ENCODE peak calls at places on chromosomes 5 and 9, in six cellular contexts. One of them, this sample, is unnamed.

GRCh38 chr9:98215266-98215665 is 22.8 kb upstream of the CORO2A start:
- DNase-seq in HL-60: no peak
- DNase-seq in body of pancreas: no peak
- DNase-seq in breast epithelium: no peak
- DNase-seq in Peyer's patch: no peak
- DNase-seq in CD8-positive, alpha-beta T cell: no peak
- DNase-seq in this sample: no peak

GRCh38 chr5:1959911-1960581 is 77.3 kb upstream of the IRX4 start:
- DNase-seq in CD8-positive, alpha-beta T cell: no peak
- DNase-seq in body of pancreas: no peak
- DNase-seq in breast epithelium: peak; percentile 36
- DNase-seq in Peyer's patch: no peak
- DNase-seq in HL-60: no peak
- DNase-seq in this sample: no peak

GRCh38 chr9:83698976-83699585 is 8.7 kb downstream of the UBQLN1 start:
- DNase-seq in breast epithelium: no peak
- DNase-seq in Peyer's patch: no peak
- DNase-seq in CD8-positive, alpha-beta T cell: no peak
- DNase-seq in body of pancreas: no peak
- DNase-seq in HL-60: no peak
- DNase-seq in this sample: no peak

GRCh38 chr9:3467593-3468219 is 58.1 kb downstream of the RFX3 start:
- DNase-seq in body of pancreas: peak; percentile 39
- DNase-seq in breast epithelium: no peak
- DNase-seq in CD8-positive, alpha-beta T cell: peak; percentile 31
- DNase-seq in Peyer's patch: peak; percentile 76
- DNase-seq in HL-60: peak; percentile 1
- DNase-seq in this sample: peak; percentile 59

GRCh38 chr9:127347831-127348699 is 48.9 kb upstream of the SLC2A8 start:
- DNase-seq in Peyer's patch: no peak
- DNase-seq in HL-60: no peak
- DNase-seq in body of pancreas: no peak
- DNase-seq in breast epithelium: no peak
- DNase-seq in CD8-positive, alpha-beta T cell: no peak
- DNase-seq in this sample: no peak

GRCh38 chr5:42943931-42944631 is 96.0 kb downstream of the ANXA2R start:
- DNase-seq in breast epithelium: no peak
- DNase-seq in Peyer's patch: no peak
- DNase-seq in HL-60: no peak
- DNase-seq in CD8-positive, alpha-beta T cell: no peak
- DNase-seq in body of pancreas: no peak
- DNase-seq in this sample: no peak

GRCh38 chr5:172104021-172104420 is 84.0 kb downstream of the STK10 start:
- DNase-seq in HL-60: no peak
- DNase-seq in body of pancreas: no peak
- DNase-seq in CD8-positive, alpha-beta T cell: no peak
- DNase-seq in breast epithelium: no peak
- DNase-seq in Peyer's patch: no peak
- DNase-seq in this sample: peak; percentile 70

GRCh38 chr5:81239613-81240012 is 6.5 kb downstream of the CKMT2 start:
- DNase-seq in breast epithelium: no peak
- DNase-seq in CD8-positive, alpha-beta T cell: no peak
- DNase-seq in body of pancreas: no peak
- DNase-seq in Peyer's patch: no peak
- DNase-seq in HL-60: no peak
- DNase-seq in this sample: no peak

GRCh38 chr9:129320575-129321311 is 142.7 kb upstream of the IER5L start:
- DNase-seq in Peyer's patch: peak; percentile 67
- DNase-seq in HL-60: peak; percentile 57
- DNase-seq in breast epithelium: peak; percentile 62
- DNase-seq in CD8-positive, alpha-beta T cell: peak; percentile 15
- DNase-seq in body of pancreas: peak; percentile 41
- DNase-seq in this sample: peak; percentile 73

GRCh38 chr5:96807099-96807654 is 568 bp downstream of the ERAP1 start:
- DNase-seq in HL-60: no peak
- DNase-seq in CD8-positive, alpha-beta T cell: no peak
- DNase-seq in breast epithelium: peak; percentile 71
- DNase-seq in body of pancreas: peak; percentile 88
- DNase-seq in Peyer's patch: peak; percentile 88
- DNase-seq in this sample: peak; percentile 92

GRCh38 chr5:94621763-94622162 is 3.3 kb downstream of the SLF1 start:
- DNase-seq in Peyer's patch: no peak
- DNase-seq in body of pancreas: no peak
- DNase-seq in breast epithelium: no peak
- DNase-seq in CD8-positive, alpha-beta T cell: no peak
- DNase-seq in HL-60: no peak
- DNase-seq in this sample: no peak

GRCh38 chr5:40681351-40682311 is 1.9 kb downstream of the PTGER4 start:
- DNase-seq in breast epithelium: no peak
- DNase-seq in HL-60: no peak
- DNase-seq in Peyer's patch: peak; percentile 70
- DNase-seq in CD8-positive, alpha-beta T cell: no peak
- DNase-seq in body of pancreas: peak; percentile 29
- DNase-seq in this sample: peak; percentile 68

GRCh38 chr5:167284491-167284890 is 1007.0 kb upstream of the WWC1 start:
- DNase-seq in HL-60: no peak
- DNase-seq in CD8-positive, alpha-beta T cell: no peak
- DNase-seq in Peyer's patch: no peak
- DNase-seq in breast epithelium: no peak
- DNase-seq in body of pancreas: no peak
- DNase-seq in this sample: no peak

GRCh38 chr9:115930472-115930871 is 223.1 kb upstream of the PAPPA start:
- DNase-seq in Peyer's patch: no peak
- DNase-seq in HL-60: no peak
- DNase-seq in body of pancreas: no peak
- DNase-seq in CD8-positive, alpha-beta T cell: no peak
- DNase-seq in breast epithelium: no peak
- DNase-seq in this sample: no peak

GRCh38 chr5:31680528-31680927 is 41.6 kb downstream of the PDZD2 start:
- DNase-seq in Peyer's patch: no peak
- DNase-seq in breast epithelium: no peak
- DNase-seq in body of pancreas: peak; percentile 24
- DNase-seq in HL-60: no peak
- DNase-seq in CD8-positive, alpha-beta T cell: no peak
- DNase-seq in this sample: no peak
- TF ChIP-seq CTCF in Peyer's patch: no peak
- TF ChIP-seq CTCF in breast epithelium: no peak
- TF ChIP-seq CTCF in body of pancreas: no peak
- TF ChIP-seq CTCF in HL-60: no peak
- TF ChIP-seq CTCF in CD8-positive, alpha-beta T cell: no peak
- TF ChIP-seq CTCF in this sample: no peak

GRCh38 chr9:27475057-27475456 is 49.0 kb upstream of the IFNK start:
- DNase-seq in CD8-positive, alpha-beta T cell: no peak
- DNase-seq in HL-60: no peak
- DNase-seq in breast epithelium: no peak
- DNase-seq in Peyer's patch: no peak
- DNase-seq in body of pancreas: no peak
- DNase-seq in this sample: no peak
- H3K27ac ChIP-seq in CD8-positive, alpha-beta T cell: no peak overlapping the region
- H3K27ac ChIP-seq in HL-60: no peak overlapping the region
- H3K27ac ChIP-seq in breast epithelium: peak overlapping the region; percentile 30
- H3K27ac ChIP-seq in Peyer's patch: no peak overlapping the region
- H3K27ac ChIP-seq in body of pancreas: no peak overlapping the region
- H3K27ac ChIP-seq in this sample: no peak overlapping the region

DNA sequence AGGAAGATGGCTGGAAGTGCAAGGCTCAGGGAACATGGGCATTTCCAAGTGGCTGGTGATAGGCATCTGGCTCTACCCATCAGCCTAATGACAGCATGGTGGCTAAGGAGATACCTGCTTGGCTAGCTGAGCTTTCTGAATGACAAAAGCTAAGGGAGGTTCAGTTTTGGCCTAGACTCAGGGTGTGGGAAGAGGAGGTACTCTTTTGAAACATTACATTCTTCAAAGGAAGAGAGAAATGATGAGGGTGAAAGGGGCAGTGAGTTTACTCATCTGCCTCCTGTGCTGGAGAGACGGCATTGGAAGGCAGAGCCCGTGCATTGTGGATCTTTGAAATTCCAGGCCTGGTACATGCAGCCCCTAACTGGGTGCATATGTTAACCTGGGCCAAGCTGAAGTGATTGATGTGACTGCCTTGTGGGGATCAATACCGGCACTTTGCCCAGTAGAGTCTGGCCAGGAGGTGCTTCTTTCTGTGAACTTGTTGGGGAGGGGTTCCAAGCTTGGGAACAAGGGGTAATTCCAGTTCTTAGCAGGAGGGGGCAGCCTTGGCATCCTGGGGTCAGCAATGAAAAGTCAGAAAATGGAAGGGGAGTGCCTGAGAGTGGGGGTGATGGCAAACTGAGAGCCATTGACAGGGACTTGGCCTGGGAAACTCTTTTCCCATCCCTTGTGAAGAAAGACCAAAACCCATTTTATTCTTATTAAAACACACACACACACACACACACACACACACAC is 108.6 kb downstream of the ACER2 start:
- DNase-seq in CD8-positive, alpha-beta T cell: no peak
- DNase-seq in Peyer's patch: no peak
- DNase-seq in body of pancreas: no peak
- DNase-seq in HL-60: no peak
- DNase-seq in breast epithelium: no peak
- DNase-seq in this sample: no peak
- TF ChIP-seq CTCF in CD8-positive, alpha-beta T cell: no peak
- TF ChIP-seq CTCF in Peyer's patch: no peak
- TF ChIP-seq CTCF in body of pancreas: peak; percentile 29
- TF ChIP-seq CTCF in HL-60: peak; percentile 5
- TF ChIP-seq CTCF in breast epithelium: no peak
- TF ChIP-seq CTCF in this sample: no peak

DNA sequence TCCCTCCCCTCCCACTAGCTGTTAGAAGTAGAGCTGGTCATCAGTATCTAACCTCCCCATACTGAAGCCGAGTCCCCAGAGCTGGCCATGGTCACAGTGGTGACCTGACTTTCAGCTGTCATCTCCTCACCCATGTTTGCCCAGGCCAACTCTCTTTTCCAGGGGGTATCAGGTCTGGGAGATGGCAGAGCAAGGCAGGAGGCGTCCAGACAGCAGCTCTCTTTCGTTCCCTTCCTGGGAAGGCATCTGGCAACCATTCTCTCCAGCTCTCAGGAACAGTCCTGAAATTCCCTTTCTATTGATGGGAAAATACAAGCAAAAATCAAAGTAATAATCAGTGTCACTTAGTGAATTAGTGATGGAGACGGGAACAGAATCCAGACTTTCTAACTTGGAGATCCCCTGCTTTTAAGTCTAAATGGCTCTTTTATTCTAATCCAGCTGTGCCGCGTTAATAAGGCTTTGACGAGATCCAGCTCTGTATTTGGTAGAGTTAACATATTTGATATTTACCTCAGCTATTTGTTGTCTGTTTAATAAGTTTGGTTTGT is 21.3 kb upstream of the AOPEP start:
- DNase-seq in CD8-positive, alpha-beta T cell: no peak
- DNase-seq in HL-60: no peak
- DNase-seq in body of pancreas: no peak
- DNase-seq in Peyer's patch: no peak
- DNase-seq in breast epithelium: no peak
- DNase-seq in this sample: no peak
- H3K27ac ChIP-seq in CD8-positive, alpha-beta T cell: no peak overlapping the region
- H3K27ac ChIP-seq in HL-60: no peak overlapping the region
- H3K27ac ChIP-seq in body of pancreas: no peak overlapping the region
- H3K27ac ChIP-seq in Peyer's patch: no peak overlapping the region
- H3K27ac ChIP-seq in breast epithelium: no peak overlapping the region
- H3K27ac ChIP-seq in this sample: no peak overlapping the region

GRCh38 chr5:138966236-138966985 is 91.3 kb upstream of the LRRTM2 start:
- DNase-seq in Peyer's patch: no peak
- DNase-seq in CD8-positive, alpha-beta T cell: no peak
- DNase-seq in breast epithelium: no peak
- DNase-seq in HL-60: no peak
- DNase-seq in body of pancreas: no peak
- DNase-seq in this sample: no peak

GRCh38 chr5:138965631-138966030 is 90.5 kb upstream of the LRRTM2 start:
- DNase-seq in breast epithelium: no peak
- DNase-seq in HL-60: no peak
- DNase-seq in Peyer's patch: no peak
- DNase-seq in CD8-positive, alpha-beta T cell: no peak
- DNase-seq in body of pancreas: peak; percentile 8
- DNase-seq in this sample: no peak

GRCh38 chr5:138969323-138970013 is 94.3 kb upstream of the LRRTM2 start:
- DNase-seq in breast epithelium: no peak
- DNase-seq in Peyer's patch: no peak
- DNase-seq in HL-60: no peak
- DNase-seq in body of pancreas: no peak
- DNase-seq in CD8-positive, alpha-beta T cell: no peak
- DNase-seq in this sample: no peak

GRCh38 chr5:138967806-138968448 is 92.8 kb upstream of the LRRTM2 start:
- DNase-seq in CD8-positive, alpha-beta T cell: no peak
- DNase-seq in HL-60: no peak
- DNase-seq in Peyer's patch: peak; percentile 86
- DNase-seq in breast epithelium: no peak
- DNase-seq in body of pancreas: peak; percentile 79
- DNase-seq in this sample: no peak

GRCh38 chr5:138968601-138969000 is 93.5 kb upstream of the LRRTM2 start:
- DNase-seq in HL-60: no peak
- DNase-seq in Peyer's patch: no peak
- DNase-seq in body of pancreas: no peak
- DNase-seq in breast epithelium: no peak
- DNase-seq in CD8-positive, alpha-beta T cell: no peak
- DNase-seq in this sample: no peak
- TF ChIP-seq CTCF in HL-60: no peak
- TF ChIP-seq CTCF in Peyer's patch: no peak
- TF ChIP-seq CTCF in body of pancreas: no peak
- TF ChIP-seq CTCF in breast epithelium: no peak
- TF ChIP-seq CTCF in CD8-positive, alpha-beta T cell: no peak
- TF ChIP-seq CTCF in this sample: no peak

This sample was measured in right lobe of liver.